ENCODE peak calls at places on chromosomes 1 and 21, in five cellular contexts. One of them, this sample, is unnamed. For H3K4me1, the result is how much of the 10 kb centered on the place peaks cover.

GRCh38 chr1:17259233-17259873 is 10.5 kb downstream of the PADI3 start:
- DNase-seq in lower lobe of right lung: no peak
- DNase-seq in effector memory CD4-positive, alpha-beta T cell: no peak
- DNase-seq in right lobe of liver: no peak
- DNase-seq in mammary epithelial cell: no peak
- DNase-seq in this sample: peak

GRCh38 chr21:46297311-46298082 is 11.4 kb downstream of the YBEY start:
- DNase-seq in lower lobe of right lung: peak
- DNase-seq in effector memory CD4-positive, alpha-beta T cell: no peak
- DNase-seq in right lobe of liver: peak
- DNase-seq in mammary epithelial cell: no peak
- DNase-seq in this sample: peak

GRCh38 chr1:17207966-17208418 is 3.1 kb downstream of the PADI1 start:
- DNase-seq in lower lobe of right lung: no peak
- DNase-seq in effector memory CD4-positive, alpha-beta T cell: no peak
- DNase-seq in right lobe of liver: no peak
- DNase-seq in mammary epithelial cell: peak
- DNase-seq in this sample: peak

GRCh38 chr1:153228481-153228880 is 11.1 kb downstream of the PRR9 start:
- DNase-seq in lower lobe of right lung: no peak
- DNase-seq in effector memory CD4-positive, alpha-beta T cell: no peak
- DNase-seq in right lobe of liver: no peak
- DNase-seq in mammary epithelial cell: no peak
- DNase-seq in this sample: no peak

GRCh38 chr1:89460348-89460747 is 64.3 kb upstream of the LRRC8B start:
- DNase-seq in lower lobe of right lung: no peak
- DNase-seq in effector memory CD4-positive, alpha-beta T cell: no peak
- DNase-seq in right lobe of liver: no peak
- DNase-seq in mammary epithelial cell: no peak
- DNase-seq in this sample: no peak

GRCh38 chr1:31868862-31869261 is 53.0 kb upstream of the SPOCD1 start:
- DNase-seq in lower lobe of right lung: no peak
- DNase-seq in effector memory CD4-positive, alpha-beta T cell: no peak
- DNase-seq in right lobe of liver: no peak
- DNase-seq in mammary epithelial cell: no peak
- DNase-seq in this sample: no peak

GRCh38 chr1:247111259-247111635 is 7.1 kb upstream of the ZNF669 start:
- DNase-seq in lower lobe of right lung: no peak
- DNase-seq in effector memory CD4-positive, alpha-beta T cell: no peak
- DNase-seq in right lobe of liver: no peak
- DNase-seq in mammary epithelial cell: no peak
- DNase-seq in this sample: no peak

GRCh38 chr21:32713726-32714125 is 14.1 kb downstream of the SYNJ1 start:
- DNase-seq in lower lobe of right lung: no peak
- DNase-seq in effector memory CD4-positive, alpha-beta T cell: no peak
- DNase-seq in right lobe of liver: no peak
- DNase-seq in mammary epithelial cell: no peak
- DNase-seq in this sample: no peak

GRCh38 chr1:232377494-232377770 is 252.5 kb downstream of the SIPA1L2 start:
- DNase-seq in lower lobe of right lung: no peak
- DNase-seq in effector memory CD4-positive, alpha-beta T cell: no peak
- DNase-seq in right lobe of liver: no peak
- DNase-seq in mammary epithelial cell: peak
- DNase-seq in this sample: no peak

GRCh38 chr1:17045140-17045539 is 8.7 kb downstream of the SDHB start:
- DNase-seq in lower lobe of right lung: no peak
- DNase-seq in effector memory CD4-positive, alpha-beta T cell: no peak
- DNase-seq in right lobe of liver: no peak
- DNase-seq in mammary epithelial cell: no peak
- DNase-seq in this sample: no peak

GRCh38 chr21:44993321-44994015 is 53.6 kb downstream of the SLX9 start:
- DNase-seq in lower lobe of right lung: peak
- DNase-seq in effector memory CD4-positive, alpha-beta T cell: no peak
- DNase-seq in right lobe of liver: no peak
- DNase-seq in mammary epithelial cell: no peak
- DNase-seq in this sample: peak

GRCh38 chr1:6700853-6701436 is 671 bp downstream of the DNAJC11 start:
- DNase-seq in lower lobe of right lung: no peak
- DNase-seq in effector memory CD4-positive, alpha-beta T cell: no peak
- DNase-seq in right lobe of liver: no peak
- DNase-seq in mammary epithelial cell: peak
- DNase-seq in this sample: no peak

DNA sequence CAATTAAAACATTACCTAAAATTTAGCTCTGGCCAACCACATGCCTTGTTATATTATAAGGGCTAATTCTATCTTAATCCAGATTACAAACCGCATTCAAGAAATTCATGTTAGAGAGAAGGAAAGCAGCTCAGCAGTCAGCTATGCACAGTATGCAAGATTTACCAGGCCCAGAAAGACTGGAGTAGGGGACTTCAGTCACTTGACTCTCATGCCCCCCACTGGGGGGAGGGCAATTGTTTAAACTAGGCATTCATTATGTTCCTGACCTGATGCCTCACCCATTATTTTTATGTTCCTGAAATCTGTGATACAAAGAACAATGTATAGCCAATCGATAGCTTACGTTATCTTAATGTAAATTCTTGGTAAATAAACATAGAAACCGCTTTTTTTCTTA is 96.9 kb downstream of the ZNF644 start:
- DNase-seq in lower lobe of right lung: no peak
- DNase-seq in effector memory CD4-positive, alpha-beta T cell: no peak
- DNase-seq in right lobe of liver: no peak
- DNase-seq in mammary epithelial cell: no peak
- DNase-seq in this sample: no peak
- H3K4me1 ChIP-seq in lower lobe of right lung: under half
- H3K4me1 ChIP-seq in effector memory CD4-positive, alpha-beta T cell: under half
- H3K4me1 ChIP-seq in right lobe of liver: under half
- H3K4me1 ChIP-seq in mammary epithelial cell: under half
- H3K4me1 ChIP-seq in this sample: under half

GRCh38 chr1:925532-926421 is 2.1 kb downstream of the SAMD11 start:
- DNase-seq in lower lobe of right lung: no peak
- DNase-seq in effector memory CD4-positive, alpha-beta T cell: no peak
- DNase-seq in right lobe of liver: no peak
- DNase-seq in mammary epithelial cell: no peak
- DNase-seq in this sample: no peak
- H3K4me1 ChIP-seq in lower lobe of right lung: under half
- H3K4me1 ChIP-seq in effector memory CD4-positive, alpha-beta T cell: under half
- H3K4me1 ChIP-seq in right lobe of liver: under half
- H3K4me1 ChIP-seq in mammary epithelial cell: under half
- H3K4me1 ChIP-seq in this sample: under half

GRCh38 chr1:160143695-160144094 is 7.7 kb upstream of the ATP1A4 start:
- DNase-seq in lower lobe of right lung: no peak
- DNase-seq in effector memory CD4-positive, alpha-beta T cell: no peak
- DNase-seq in right lobe of liver: no peak
- DNase-seq in mammary epithelial cell: no peak
- DNase-seq in this sample: no peak
- H3K4me1 ChIP-seq in lower lobe of right lung: under half
- H3K4me1 ChIP-seq in effector memory CD4-positive, alpha-beta T cell: under half
- H3K4me1 ChIP-seq in right lobe of liver: under half
- H3K4me1 ChIP-seq in mammary epithelial cell: under half
- H3K4me1 ChIP-seq in this sample: under half

DNA sequence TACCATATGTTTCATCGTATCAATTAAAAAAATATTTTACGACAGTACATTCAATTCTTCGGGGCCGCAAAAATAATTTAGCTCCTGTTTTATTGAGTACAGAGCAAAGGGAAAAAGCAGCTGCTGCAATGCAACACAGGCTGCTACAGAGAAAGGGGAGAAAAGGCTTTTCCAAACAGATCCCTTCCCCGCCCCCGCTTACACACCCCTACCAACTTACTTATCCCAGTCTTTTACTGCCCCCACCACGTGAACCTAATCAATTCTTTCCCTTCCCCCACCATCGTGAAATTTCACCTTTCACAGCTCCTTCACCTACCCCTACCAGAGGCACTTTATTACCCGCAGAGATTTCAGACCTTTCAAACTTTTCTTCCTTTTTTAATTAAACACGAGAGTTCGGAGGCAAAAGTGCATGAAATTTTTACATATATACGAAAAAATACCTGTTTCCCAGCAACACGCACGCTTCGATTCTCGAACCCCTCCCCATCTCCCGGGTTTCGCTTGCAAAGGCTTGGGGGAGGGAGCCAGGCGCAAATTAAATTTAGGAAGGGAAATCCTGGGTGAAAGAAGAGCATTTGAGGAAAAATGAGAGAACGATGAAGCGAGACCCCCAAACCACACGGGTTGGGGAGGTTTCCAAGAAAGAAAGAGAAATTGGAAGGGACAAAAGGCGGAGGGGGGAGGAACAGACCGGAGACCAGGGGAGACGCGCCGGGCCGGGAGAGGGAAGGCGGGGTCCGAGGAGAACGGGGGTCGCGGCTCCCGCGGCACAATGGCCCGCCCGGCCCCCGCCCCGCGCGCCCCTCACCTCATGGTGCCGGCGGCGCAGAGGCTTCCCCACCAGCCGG is 824 bp downstream of the ENAH start:
- DNase-seq in lower lobe of right lung: no peak
- DNase-seq in effector memory CD4-positive, alpha-beta T cell: no peak
- DNase-seq in right lobe of liver: peak
- DNase-seq in mammary epithelial cell: no peak
- DNase-seq in this sample: peak
- H3K4me1 ChIP-seq in lower lobe of right lung: under half
- H3K4me1 ChIP-seq in effector memory CD4-positive, alpha-beta T cell: under half
- H3K4me1 ChIP-seq in right lobe of liver: under half
- H3K4me1 ChIP-seq in mammary epithelial cell: under half
- H3K4me1 ChIP-seq in this sample: under half

GRCh38 chr1:21899267-21899810 is 37.8 kb downstream of the HSPG2 start:
- DNase-seq in lower lobe of right lung: no peak
- DNase-seq in effector memory CD4-positive, alpha-beta T cell: no peak
- DNase-seq in right lobe of liver: no peak
- DNase-seq in mammary epithelial cell: no peak
- DNase-seq in this sample: no peak
- H3K4me1 ChIP-seq in lower lobe of right lung: half or more
- H3K4me1 ChIP-seq in effector memory CD4-positive, alpha-beta T cell: under half
- H3K4me1 ChIP-seq in right lobe of liver: under half
- H3K4me1 ChIP-seq in mammary epithelial cell: under half
- H3K4me1 ChIP-seq in this sample: half or more

GRCh38 chr21:38798481-38798882 is 7.2 kb upstream of the ETS2 start:
- DNase-seq in lower lobe of right lung: no peak
- DNase-seq in effector memory CD4-positive, alpha-beta T cell: no peak
- DNase-seq in right lobe of liver: no peak
- DNase-seq in mammary epithelial cell: peak
- DNase-seq in this sample: peak

GRCh38 chr21:38800046-38800758 is 5.5 kb upstream of the ETS2 start:
- DNase-seq in lower lobe of right lung: no peak
- DNase-seq in effector memory CD4-positive, alpha-beta T cell: no peak
- DNase-seq in right lobe of liver: no peak
- DNase-seq in mammary epithelial cell: no peak
- DNase-seq in this sample: no peak

GRCh38 chr21:38803075-38803474 is 2.7 kb upstream of the ETS2 start:
- DNase-seq in lower lobe of right lung: no peak
- DNase-seq in effector memory CD4-positive, alpha-beta T cell: no peak
- DNase-seq in right lobe of liver: no peak
- DNase-seq in mammary epithelial cell: no peak
- DNase-seq in this sample: no peak

GRCh38 chr21:38802050-38803026 is 3.4 kb upstream of the ETS2 start:
- DNase-seq in lower lobe of right lung: no peak
- DNase-seq in effector memory CD4-positive, alpha-beta T cell: no peak
- DNase-seq in right lobe of liver: no peak
- DNase-seq in mammary epithelial cell: no peak
- DNase-seq in this sample: peak

GRCh38 chr21:38800924-38801744 is 4.6 kb upstream of the ETS2 start:
- DNase-seq in lower lobe of right lung: no peak
- DNase-seq in effector memory CD4-positive, alpha-beta T cell: no peak
- DNase-seq in right lobe of liver: no peak
- DNase-seq in mammary epithelial cell: peak
- DNase-seq in this sample: no peak
- H3K4me1 ChIP-seq in lower lobe of right lung: under half
- H3K4me1 ChIP-seq in effector memory CD4-positive, alpha-beta T cell: under half
- H3K4me1 ChIP-seq in right lobe of liver: under half
- H3K4me1 ChIP-seq in mammary epithelial cell: half or more
- H3K4me1 ChIP-seq in this sample: under half

This sample was measured in mucosa of descending colon.